ENCODE peak calls at places on chromosome 11, in six cellular contexts. H, U, L, A, O and D are unnamed samples.
A peak's percentile ranks its signal among the peaks of the same experiment; 100 is the strongest.

GRCh38 chr11:121706884-121707283 is 254.1 kb upstream of the SORL1-AS1 start:
- DNase-seq in H (no peak), U (no peak), L (no peak), A (no peak), O (no peak), D (no peak)

GRCh38 chr11:64590763-64591221 is at the start of gene SLC22A12:
- DNase-seq in H (no peak), U (no peak), L (no peak), A (no peak), O (no peak), D (no peak)

GRCh38 chr11:20192151-20192550 is 31.9 kb upstream of the DBX1 start:
- DNase-seq in H (no peak), U (no peak), L (no peak), A (no peak), O (no peak), D (peak; percentile 92)

GRCh38 chr11:114281388-114281956 is 14.7 kb upstream of the NNMT start:
- DNase-seq in H (no peak), U (no peak), L (no peak), A (no peak), O (no peak), D (no peak)

GRCh38 chr11:11141019-11141418 is 212.0 kb downstream of the CSNK2A3 start:
- DNase-seq in H (no peak), U (no peak), L (no peak), A (no peak), O (no peak), D (no peak)

GRCh38 chr11:43925063-43925931 is 17.1 kb upstream of the C11orf96 start:
- DNase-seq in H (no peak), U (peak; percentile 40), L (no peak), A (peak; percentile 34), O (no peak), D (no peak)

GRCh38 chr11:81494431-81494830 is 1239.2 kb downstream of the FAM181B start:
- DNase-seq in H (no peak), U (no peak), L (no peak), A (no peak), O (no peak), D (no peak)

GRCh38 chr11:96126917-96127595 is 203.1 kb upstream of the MTMR2 start:
- DNase-seq in H (no peak), U (no peak), L (no peak), A (no peak), O (no peak), D (no peak)

GRCh38 chr11:85810521-85810870 is 445 bp downstream of the SYTL2 start:
- DNase-seq in H (no peak), U (no peak), L (peak; percentile 41), A (no peak), O (peak; percentile 38), D (no peak)

GRCh38 chr11:2771758-2772466 is 72.1 kb upstream of the KCNQ1OT1 start:
- DNase-seq in H (no peak), U (no peak), L (peak; percentile 20), A (no peak), O (no peak), D (no peak)

GRCh38 chr11:18203723-18204122 is 31.1 kb downstream of the MRGPRX4 start:
- DNase-seq in H (peak; percentile 40), U (peak; percentile 16), L (peak; percentile 80), A (peak; percentile 14), O (peak; percentile 78), D (peak; percentile 7)

GRCh38 chr11:3855808-3856491 is 486 bp downstream of the STIM1 start:
- DNase-seq in H (no peak), U (peak; percentile 51), L (peak; percentile 55), A (no peak), O (peak; percentile 52), D (peak; percentile 3)

GRCh38 chr11:68903288-68903630 is 373 bp downstream of the MRPL21 start:
- DNase-seq in H (no peak), U (no peak), L (no peak), A (no peak), O (no peak), D (no peak)

GRCh38 chr11:69646493-69647201 is 5.7 kb downstream of the CCND1 start:
- DNase-seq in H (no peak), U (no peak), L (peak; percentile 28), A (no peak), O (no peak), D (no peak)

GRCh38 chr11:75338516-75339218 is 12.8 kb downstream of the ARRB1 start:
- DNase-seq in H (no peak), U (peak; percentile 77), L (no peak), A (peak; percentile 65), O (no peak), D (peak; percentile 57)

GRCh38 chr11:43835104-43835503 is 45.5 kb upstream of the ALKBH3 start:
- DNase-seq in H (peak; percentile 26), U (peak; percentile 33), L (no peak), A (no peak), O (no peak), D (no peak)

GRCh38 chr11:96107143-96107829 is 183.4 kb upstream of the MTMR2 start:
- DNase-seq in H (no peak), U (no peak), L (no peak), A (no peak), O (peak; percentile 81), D (no peak)

GRCh38 chr11:8683115-8683807 is 669 bp downstream of the RPL27A start:
- DNase-seq in H (no peak), U (no peak), L (no peak), A (no peak), O (peak; percentile 45), D (peak; percentile 5)

GRCh38 chr11:4019891-4020290 is 74.7 kb upstream of the RRM1 start:
- DNase-seq in H (no peak), U (peak; percentile 53), L (no peak), A (peak; percentile 25), O (no peak), D (peak; percentile 89)

GRCh38 chr11:111851636-111852035 is 19.7 kb downstream of the ALG9 start:
- DNase-seq in H (no peak), U (peak; percentile 35), L (no peak), A (peak; percentile 35), O (no peak), D (peak; percentile 7)

GRCh38 chr11:78210000-78210608 is 21.4 kb downstream of the USP35 start:
- DNase-seq in H (no peak), U (no peak), L (no peak), A (no peak), O (no peak), D (no peak)

GRCh38 chr11:11993814-11994213 is 14.6 kb downstream of the DKK3 start:
- DNase-seq in H (no peak), U (peak; percentile 93), L (peak; percentile 55), A (peak; percentile 86), O (peak; percentile 95), D (peak; percentile 92)

GRCh38 chr11:46003647-46004046 is 81.2 kb downstream of the LARGE2 start:
- DNase-seq in H (no peak), U (no peak), L (no peak), A (peak; percentile 31), O (peak; percentile 28), D (no peak)

GRCh38 chr11:35629914-35630313 is 11.7 kb downstream of the FJX1 start:
- DNase-seq in H (no peak), U (peak; percentile 96), L (no peak), A (peak; percentile 100), O (peak; percentile 55), D (peak; percentile 94)

DNA sequence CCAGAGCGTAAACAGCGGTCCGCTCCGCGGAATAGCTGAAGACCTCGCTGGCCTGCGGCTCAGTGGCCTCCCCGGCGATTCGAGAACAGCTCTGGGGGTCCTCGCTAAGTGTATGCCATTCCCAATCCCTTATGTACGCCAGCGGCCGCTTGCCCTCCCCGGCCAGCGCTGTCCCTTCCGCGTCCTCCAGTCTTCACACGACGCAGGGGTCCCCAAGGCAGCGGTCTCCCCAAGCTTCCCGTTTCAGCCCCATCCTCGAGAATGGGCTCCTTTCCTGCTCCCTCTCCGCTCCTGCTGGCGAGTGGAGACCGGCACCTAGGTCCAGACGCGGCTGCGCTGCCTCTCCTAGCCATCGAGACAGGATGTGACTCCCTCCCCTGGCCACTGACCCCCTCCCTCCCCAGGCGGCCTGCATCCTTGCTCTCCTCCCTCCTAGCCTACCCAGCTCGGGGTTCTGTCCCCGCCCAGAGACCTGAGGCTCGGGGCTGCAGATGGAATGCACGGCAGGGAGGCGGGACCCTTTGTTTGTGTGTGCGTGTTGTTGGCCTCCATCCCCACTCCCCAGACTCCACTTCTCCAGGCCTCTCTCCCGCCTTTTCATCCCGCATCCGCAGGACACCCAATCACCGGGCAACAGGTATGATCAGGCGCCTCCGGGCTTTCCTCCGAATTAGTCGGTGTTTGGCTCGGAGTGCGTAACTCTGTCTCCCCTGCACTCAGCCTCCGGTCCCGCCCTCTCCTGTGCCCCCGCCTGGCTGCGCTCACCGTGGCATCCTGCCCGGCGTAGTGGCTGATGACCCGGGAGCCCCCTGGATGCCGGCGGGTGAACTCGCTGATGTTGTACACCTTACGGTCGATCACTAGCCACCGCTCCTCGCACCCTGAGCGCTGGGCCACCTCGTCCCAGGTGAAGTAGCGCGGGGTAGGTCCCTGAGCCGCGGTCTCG is 740 bp downstream of the FADS1 start:
- DNase-seq in H (peak; percentile 75), U (peak; percentile 80), L (peak; percentile 84), A (peak; percentile 60), O (peak; percentile 93), D (peak; percentile 81)
- H2BK120ac ChIP-seq in H (peak overlapping the region; percentile 100), U (peak overlapping the region; percentile 90), L (no peak overlapping the region), A (peak overlapping the region; percentile 56), O (peak overlapping the region; percentile 4), D (peak overlapping the region; percentile 91)

GRCh38 chr11:134727636-134728035 is 315.6 kb upstream of the B3GAT1 start:
- DNase-seq in H (no peak), U (no peak), L (no peak), A (no peak), O (no peak), D (no peak)

GRCh38 chr11:134728186-134728585 is 316.1 kb upstream of the B3GAT1 start:
- DNase-seq in H (no peak), U (no peak), L (no peak), A (no peak), O (no peak), D (no peak)

GRCh38 chr11:134731562-134731961 is 319.5 kb upstream of the B3GAT1 start:
- DNase-seq in H (peak; percentile 59), U (no peak), L (peak; percentile 81), A (no peak), O (peak; percentile 85), D (no peak)

GRCh38 chr11:134730596-134731538 is 318.8 kb upstream of the B3GAT1 start:
- DNase-seq in H (no peak), U (no peak), L (peak; percentile 36), A (no peak), O (peak; percentile 28), D (no peak)

GRCh38 chr11:134730096-134730495 is 318.1 kb upstream of the B3GAT1 start:
- DNase-seq in H (no peak), U (no peak), L (no peak), A (no peak), O (no peak), D (no peak)
- H2BK120ac ChIP-seq in H (no peak overlapping the region), U (no peak overlapping the region), L (no peak overlapping the region), A (no peak overlapping the region), O (peak overlapping the region; percentile 52), D (no peak overlapping the region)

GRCh38 chr11:61332823-61333637 is at the start of the genes DDB1 and TKFC:
- DNase-seq in H (peak; percentile 93), U (peak; percentile 92), L (peak; percentile 99), A (peak; percentile 87), O (peak; percentile 98), D (peak; percentile 99)
- H2BK120ac ChIP-seq in H (no peak within 1 kb of the TSS), U (peak within 1 kb of the TSS; percentile 93), L (no peak within 1 kb of the TSS), A (peak within 1 kb of the TSS; percentile 43), O (no peak within 1 kb of the TSS), D (peak within 1 kb of the TSS; percentile 96)

GRCh38 chr11:843818-844692 is 1.4 kb downstream of the TSPAN4 start:
- DNase-seq in H (no peak), U (peak; percentile 93), L (peak; percentile 96), A (peak; percentile 90), O (peak; percentile 98), D (peak; percentile 41)
- H2BK120ac ChIP-seq in H (peak overlapping the region; percentile 91), U (peak overlapping the region; percentile 100), L (no peak overlapping the region), A (peak overlapping the region; percentile 95), O (peak overlapping the region; percentile 47), D (no peak overlapping the region)